ENCODE peak calls at places on chromosomes 6 and 20, in ten cellular contexts. Z, K, Y, C, F, Q, G, O, N and I are unnamed samples.

GRCh38 chr6:134703206-134703605 is 246.7 kb downstream of the ALDH8A1 start:
- DNase-seq in Z (no peak), K (no peak), Y (no peak), C (no peak), F (no peak), Q (no peak), G (no peak), O (no peak), N (no peak), I (no peak)

GRCh38 chr6:105993769-105994521 is 92.2 kb upstream of the PRDM1 start:
- DNase-seq in Z (no peak), K (no peak), Y (peak), C (no peak), F (peak), Q (no peak), G (no peak), O (peak), N (peak), I (peak)

GRCh38 chr6:20135677-20136268 is 76.5 kb downstream of the MBOAT1 start:
- DNase-seq in Z (no peak), K (no peak), Y (no peak), C (no peak), F (no peak), Q (no peak), G (no peak), O (no peak), N (no peak), I (no peak)

GRCh38 chr6:33904050-33904827 is 100.4 kb upstream of the MLN start:
- DNase-seq in Z (peak), K (no peak), Y (peak), C (no peak), F (peak), Q (no peak), G (no peak), O (peak), N (no peak), I (no peak)

GRCh38 chr6:153210083-153210482 is 79.0 kb upstream of the RGS17 start:
- DNase-seq in Z (no peak), K (no peak), Y (peak), C (no peak), F (no peak), Q (peak), G (no peak), O (no peak), N (no peak), I (no peak)

GRCh38 chr6:109165392-109165964 is 70.2 kb downstream of the CEP57L1 start:
- DNase-seq in Z (no peak), K (no peak), Y (no peak), C (no peak), F (no peak), Q (peak), G (no peak), O (peak), N (no peak), I (no peak)

GRCh38 chr6:121884056-121884455 is 448.6 kb downstream of the GJA1 start:
- DNase-seq in Z (no peak), K (no peak), Y (no peak), C (no peak), F (no peak), Q (no peak), G (no peak), O (no peak), N (no peak), I (no peak)

GRCh38 chr20:8788831-8789230 is 280.1 kb upstream of the PLCB4 start:
- DNase-seq in Z (no peak), K (no peak), Y (no peak), C (no peak), F (no peak), Q (no peak), G (no peak), O (peak), N (no peak), I (no peak)

GRCh38 chr6:150241751-150242150 is 98.9 kb downstream of the PPP1R14C start:
- DNase-seq in Z (no peak), K (no peak), Y (no peak), C (no peak), F (no peak), Q (no peak), G (no peak), O (no peak), N (no peak), I (no peak)

GRCh38 chr6:4928426-4928825 is 75.4 kb downstream of the RPP40 start:
- DNase-seq in Z (no peak), K (no peak), Y (peak), C (no peak), F (no peak), Q (no peak), G (no peak), O (no peak), N (no peak), I (no peak)

GRCh38 chr6:31407699-31408098 is 4.3 kb downstream of the MICA start:
- DNase-seq in Z (no peak), K (no peak), Y (no peak), C (no peak), F (no peak), Q (peak), G (no peak), O (no peak), N (no peak), I (no peak)

GRCh38 chr6:109455161-109455501 is 441 bp downstream of the MICAL1 start:
- DNase-seq in Z (peak), K (no peak), Y (peak), C (no peak), F (peak), Q (no peak), G (no peak), O (no peak), N (peak), I (peak)

GRCh38 chr6:85362652-85363310 is 87.1 kb upstream of the NT5E start:
- DNase-seq in Z (no peak), K (no peak), Y (no peak), C (no peak), F (no peak), Q (no peak), G (no peak), O (no peak), N (no peak), I (no peak)

GRCh38 chr6:169933839-169934698 is 182.6 kb downstream of the ERMARD start:
- DNase-seq in Z (no peak), K (no peak), Y (no peak), C (peak), F (no peak), Q (no peak), G (no peak), O (no peak), N (peak), I (no peak)

GRCh38 chr20:23655551-23656211 is 17.9 kb upstream of the CST3 start:
- DNase-seq in Z (no peak), K (peak), Y (no peak), C (peak), F (peak), Q (no peak), G (no peak), O (no peak), N (peak), I (no peak)

GRCh38 chr20:13006825-13007224 is 1.9 kb upstream of the SPTLC3 start:
- DNase-seq in Z (no peak), K (no peak), Y (no peak), C (no peak), F (no peak), Q (peak), G (no peak), O (no peak), N (no peak), I (no peak)

GRCh38 chr6:93398723-93399122 is 20.6 kb downstream of the EPHA7 start:
- DNase-seq in Z (no peak), K (no peak), Y (no peak), C (no peak), F (no peak), Q (no peak), G (no peak), O (no peak), N (no peak), I (no peak)

GRCh38 chr20:58202039-58202438 is 26.4 kb downstream of the ANKRD60 start:
- DNase-seq in Z (no peak), K (no peak), Y (no peak), C (no peak), F (no peak), Q (no peak), G (no peak), O (no peak), N (no peak), I (no peak)

GRCh38 chr6:154432533-154433476 is 76.2 kb upstream of the IPCEF1 start:
- DNase-seq in Z (no peak), K (no peak), Y (no peak), C (no peak), F (no peak), Q (no peak), G (no peak), O (no peak), N (no peak), I (no peak)

GRCh38 chr6:157831018-157831369 is 7.9 kb downstream of the SNX9 start:
- DNase-seq in Z (no peak), K (no peak), Y (no peak), C (no peak), F (no peak), Q (no peak), G (no peak), O (no peak), N (no peak), I (no peak)

GRCh38 chr6:147407571-147407970 is 100.9 kb upstream of the SAMD5 start:
- DNase-seq in Z (no peak), K (no peak), Y (no peak), C (no peak), F (no peak), Q (no peak), G (no peak), O (no peak), N (no peak), I (no peak)

GRCh38 chr6:74557236-74557635 is 648.6 kb downstream of the COL12A1 start:
- DNase-seq in Z (no peak), K (no peak), Y (no peak), C (no peak), F (no peak), Q (no peak), G (no peak), O (no peak), N (no peak), I (no peak)

GRCh38 chr20:50303573-50304500 is 113.2 kb downstream of the CEBPB start:
- DNase-seq in Z (no peak), K (peak), Y (no peak), C (peak), F (peak), Q (no peak), G (no peak), O (no peak), N (peak), I (no peak)

GRCh38 chr20:35339007-35339406 is 46.8 kb upstream of the FAM83C start:
- DNase-seq in Z (no peak), K (no peak), Y (no peak), C (no peak), F (no peak), Q (peak), G (no peak), O (no peak), N (no peak), I (no peak)

GRCh38 chr6:111990214-111990613 is 63.7 kb upstream of the CCN6 start:
- DNase-seq in Z (no peak), K (no peak), Y (peak), C (no peak), F (no peak), Q (no peak), G (no peak), O (no peak), N (no peak), I (no peak)

GRCh38 chr6:33418690-33419291 is 884 bp upstream of the CUTA start:
- DNase-seq in Z (no peak), K (no peak), Y (no peak), C (no peak), F (peak), Q (no peak), G (no peak), O (peak), N (no peak), I (no peak)

GRCh38 chr6:134060491-134061106 is 8.2 kb upstream of the SLC2A12 start:
- DNase-seq in Z (no peak), K (no peak), Y (no peak), C (no peak), F (no peak), Q (no peak), G (no peak), O (peak), N (no peak), I (no peak)

GRCh38 chr6:118344014-118344670 is 204.0 kb upstream of the PLN start:
- DNase-seq in Z (no peak), K (no peak), Y (no peak), C (no peak), F (no peak), Q (no peak), G (no peak), O (no peak), N (no peak), I (no peak)

GRCh38 chr6:72414648-72415047 is 207.2 kb upstream of the KCNQ5 start:
- DNase-seq in Z (no peak), K (peak), Y (no peak), C (no peak), F (no peak), Q (no peak), G (no peak), O (no peak), N (no peak), I (no peak)

GRCh38 chr6:72413884-72414283 is 208.0 kb upstream of the KCNQ5 start:
- DNase-seq in Z (no peak), K (no peak), Y (no peak), C (no peak), F (no peak), Q (peak), G (no peak), O (no peak), N (no peak), I (no peak)

GRCh38 chr6:72420409-72420808 is 201.5 kb upstream of the KCNQ5 start:
- DNase-seq in Z (no peak), K (no peak), Y (no peak), C (no peak), F (no peak), Q (no peak), G (no peak), O (no peak), N (no peak), I (no peak)

GRCh38 chr6:72418495-72418894 is 203.4 kb upstream of the KCNQ5 start:
- DNase-seq in Z (no peak), K (peak), Y (no peak), C (no peak), F (no peak), Q (peak), G (no peak), O (peak), N (no peak), I (no peak)

DNA sequence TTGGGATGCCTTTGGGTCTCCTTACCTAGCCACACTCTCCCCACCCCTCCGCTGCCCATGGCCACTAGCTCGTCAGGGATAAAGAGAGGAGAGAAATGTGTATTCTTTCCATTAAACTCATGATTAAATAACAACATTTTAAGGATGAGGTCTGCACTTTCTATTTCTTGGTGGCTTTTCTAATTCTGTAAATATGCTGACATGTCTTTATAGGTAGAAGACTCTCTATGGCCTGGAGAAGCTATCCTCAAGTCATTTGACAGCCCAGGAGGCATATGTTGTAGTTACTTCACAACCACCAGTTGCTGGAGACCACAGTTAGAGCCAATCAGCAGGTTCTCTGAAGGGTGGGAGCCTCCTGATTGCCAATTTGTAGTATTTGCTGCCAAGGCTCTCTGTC is 205.1 kb upstream of the KCNQ5 start:
- DNase-seq in Z (no peak), K (no peak), Y (no peak), C (no peak), F (no peak), Q (no peak), G (no peak), O (no peak), N (no peak), I (no peak)
- TF ChIP-seq CTCF in Z (no peak), K (no peak), Y (no peak), C (no peak), F (no peak), Q (no peak), G (no peak), O (no peak), N (no peak), I (no peak)

GRCh38 chr6:119974430-119975159 is 625.0 kb upstream of the MAN1A1 start:
- DNase-seq in Z (no peak), K (no peak), Y (no peak), C (no peak), F (no peak), Q (no peak), G (no peak), O (no peak), N (no peak), I (no peak)

GRCh38 chr6:119980802-119981201 is 631.2 kb upstream of the MAN1A1 start:
- DNase-seq in Z (no peak), K (no peak), Y (no peak), C (no peak), F (no peak), Q (no peak), G (no peak), O (no peak), N (no peak), I (no peak)

GRCh38 chr6:119978274-119978889 is 628.8 kb upstream of the MAN1A1 start:
- DNase-seq in Z (no peak), K (no peak), Y (peak), C (no peak), F (no peak), Q (no peak), G (no peak), O (peak), N (no peak), I (no peak)

DNA sequence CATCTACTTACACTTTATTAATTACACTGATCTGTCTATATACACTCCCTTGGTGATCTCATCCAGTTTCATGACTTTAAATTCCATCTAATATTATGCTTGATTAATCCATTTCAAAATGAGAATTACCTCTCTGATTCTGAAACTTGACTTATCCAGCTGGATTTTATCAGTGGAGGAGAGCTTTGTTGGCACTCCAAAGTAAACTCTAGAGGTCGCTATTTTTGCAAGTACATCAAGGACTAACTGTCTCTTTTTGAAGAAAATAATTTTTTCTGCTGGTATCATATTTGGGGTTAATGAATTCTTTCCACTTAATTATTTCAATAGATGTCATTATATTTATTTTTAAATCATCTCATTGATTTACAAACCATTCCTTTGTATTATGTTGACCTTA is 630.3 kb upstream of the MAN1A1 start:
- DNase-seq in Z (no peak), K (no peak), Y (peak), C (no peak), F (no peak), Q (no peak), G (no peak), O (peak), N (no peak), I (no peak)
- TF ChIP-seq CTCF in Z (peak), K (no peak), Y (peak), C (peak), F (no peak), Q (no peak), G (no peak), O (peak), N (no peak), I (no peak)

DNA sequence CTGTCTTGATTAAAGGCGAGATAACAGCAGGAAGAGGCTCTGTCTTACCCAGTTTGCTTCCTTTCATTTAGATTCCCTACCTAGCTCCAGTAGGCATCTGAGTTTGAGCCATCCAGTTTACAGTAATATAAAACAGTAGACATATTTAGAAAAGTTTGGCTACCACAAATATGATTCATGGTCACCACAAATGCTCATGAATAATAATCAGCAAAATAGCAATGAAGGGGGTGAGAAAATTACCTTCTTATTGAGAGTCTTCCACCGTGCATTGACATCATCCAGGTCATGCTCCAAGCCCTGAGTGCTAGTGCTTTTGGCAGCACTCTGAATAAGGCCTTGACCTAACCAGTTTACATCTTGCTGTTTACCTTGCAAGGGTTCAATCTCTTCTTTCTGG is 106.2 kb downstream of the DST start:
- DNase-seq in Z (no peak), K (no peak), Y (no peak), C (no peak), F (no peak), Q (no peak), G (no peak), O (no peak), N (no peak), I (no peak)
- TF ChIP-seq CTCF in Z (no peak), K (no peak), Y (no peak), C (no peak), F (no peak), Q (no peak), G (no peak), O (no peak), N (no peak), I (no peak)

DNA sequence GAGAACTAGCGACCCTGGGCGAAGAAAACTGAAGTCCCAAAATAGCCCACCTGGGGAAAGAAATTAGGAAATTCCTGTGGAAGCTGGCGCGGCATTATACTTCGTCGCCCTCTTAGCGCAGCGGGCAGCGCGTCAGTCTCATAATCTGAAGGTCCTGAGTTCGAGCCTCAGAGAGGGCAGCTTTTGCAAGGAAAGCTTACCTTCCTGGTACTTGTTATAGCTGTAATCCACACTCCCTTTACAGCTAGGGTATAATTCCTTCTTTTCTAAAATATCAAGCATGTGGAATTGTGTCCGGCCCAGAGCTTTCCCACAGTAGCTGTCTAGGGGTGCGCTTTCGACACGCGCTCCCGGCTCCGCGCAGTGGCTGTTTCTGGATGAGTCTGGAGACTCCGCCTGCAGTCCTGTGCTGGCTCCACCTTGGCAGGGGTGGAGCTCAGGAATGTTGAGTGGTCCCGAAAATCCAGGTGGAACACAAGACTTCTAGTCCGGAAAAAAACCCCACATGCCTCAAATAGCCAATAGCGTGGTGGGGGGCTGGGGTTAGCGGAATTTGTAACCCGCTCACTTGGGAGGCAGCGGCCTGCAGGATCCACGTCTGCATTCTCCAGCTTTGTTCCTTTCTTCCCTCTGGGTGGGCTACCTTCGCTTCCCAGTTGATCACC is 83.7 kb upstream of the ZNF322 start:
- DNase-seq in Z (no peak), K (no peak), Y (no peak), C (no peak), F (no peak), Q (no peak), G (no peak), O (peak), N (no peak), I (no peak)
- TF ChIP-seq CTCF in Z (no peak), K (no peak), Y (no peak), C (no peak), F (no peak), Q (no peak), G (no peak), O (no peak), N (no peak), I (no peak)